ENCODE peak calls at places on chromosomes 2 and 18, in seven cellular contexts. Q is mammary epithelial cell, P is GM23338, G is A549, W is AG04449, T is body of pancreas, K is PC-9. V is an unnamed sample.

GRCh38 chr2:45992021-45992745 is 305.0 kb upstream of the EPAS1 start:
- DNase-seq in Q (peak), P (no peak), G (peak), W (peak), T (peak), K (peak), V (no peak)

GRCh38 chr2:214699236-214699635 is 110.2 kb downstream of the BARD1 start:
- DNase-seq in Q (peak), P (no peak), G (no peak), W (no peak), T (no peak), K (no peak), V (no peak)

GRCh38 chr2:109058215-109058614 is 69.2 kb upstream of the EDAR start:
- DNase-seq in Q (no peak), P (no peak), G (no peak), W (no peak), T (no peak), K (no peak), V (no peak)

GRCh38 chr2:129253461-129253812 is 726.0 kb upstream of the RAB6C start:
- DNase-seq in Q (no peak), P (peak), G (peak), W (no peak), T (peak), K (no peak), V (no peak)

GRCh38 chr18:64474751-64475150 is 325.9 kb upstream of the LINC00305 start:
- DNase-seq in Q (no peak), P (no peak), G (no peak), W (no peak), T (no peak), K (no peak), V (no peak)

GRCh38 chr18:394997-395383 is 105.5 kb downstream of the COLEC12 start:
- DNase-seq in Q (no peak), P (no peak), G (no peak), W (peak), T (peak), K (no peak), V (no peak)

GRCh38 chr18:47983055-47983454 is 52.6 kb upstream of the SMAD2 start:
- DNase-seq in Q (no peak), P (no peak), G (no peak), W (no peak), T (no peak), K (no peak), V (no peak)

GRCh38 chr18:60987963-60988362 is 345.3 kb upstream of the CDH20 start:
- DNase-seq in Q (peak), P (no peak), G (no peak), W (no peak), T (no peak), K (no peak), V (no peak)

GRCh38 chr2:60526623-60527022 is 26.8 kb downstream of the BCL11A start:
- DNase-seq in Q (no peak), P (no peak), G (no peak), W (no peak), T (no peak), K (no peak), V (no peak)

GRCh38 chr2:100262555-100263320 is 59.6 kb downstream of the LONRF2 start:
- DNase-seq in Q (peak), P (peak), G (peak), W (no peak), T (peak), K (peak), V (no peak)

GRCh38 chr2:241672243-241673188 is 14.1 kb downstream of the DTYMK start:
- DNase-seq in Q (peak), P (no peak), G (no peak), W (no peak), T (no peak), K (no peak), V (no peak)

GRCh38 chr18:22332590-22332989 is 85.1 kb downstream of the CTAGE1 start:
- DNase-seq in Q (peak), P (peak), G (peak), W (no peak), T (no peak), K (no peak), V (no peak)

GRCh38 chr2:161165266-161165665 is 5.0 kb downstream of the TANK start:
- DNase-seq in Q (peak), P (no peak), G (no peak), W (peak), T (no peak), K (no peak), V (no peak)

GRCh38 chr2:217054791-217055190 is 194.9 kb upstream of the TNP1 start:
- DNase-seq in Q (no peak), P (no peak), G (no peak), W (no peak), T (no peak), K (no peak), V (no peak)

GRCh38 chr2:102809291-102810189 is 47.7 kb downstream of the TMEM182 start:
- DNase-seq in Q (no peak), P (no peak), G (no peak), W (no peak), T (no peak), K (no peak), V (no peak)

GRCh38 chr2:27057184-27057583 is 5.7 kb downstream of the AGBL5 start:
- DNase-seq in Q (no peak), P (no peak), G (no peak), W (no peak), T (no peak), K (no peak), V (no peak)

GRCh38 chr2:37586663-37587409 is 84.6 kb downstream of the CDC42EP3 start:
- DNase-seq in Q (no peak), P (peak), G (peak), W (no peak), T (no peak), K (no peak), V (no peak)

GRCh38 chr2:195498176-195498575 is 158.8 kb upstream of the SLC39A10 start:
- DNase-seq in Q (peak), P (peak), G (peak), W (no peak), T (peak), K (no peak), V (peak)

GRCh38 chr2:46720592-46721185 is 194.9 kb downstream of the MCFD2 start:
- DNase-seq in Q (peak), P (no peak), G (no peak), W (no peak), T (no peak), K (no peak), V (no peak)

GRCh38 chr2:24768013-24768412 is 25.2 kb downstream of the PTRHD1 start:
- DNase-seq in Q (no peak), P (no peak), G (no peak), W (no peak), T (no peak), K (no peak), V (no peak)

GRCh38 chr2:26914963-26915310 is 55.5 kb upstream of the MAPRE3 start:
- DNase-seq in Q (no peak), P (no peak), G (no peak), W (no peak), T (no peak), K (no peak), V (no peak)

GRCh38 chr2:208464205-208464604 is 57.6 kb downstream of the PTH2R start:
- DNase-seq in Q (no peak), P (no peak), G (no peak), W (no peak), T (no peak), K (no peak), V (no peak)

GRCh38 chr2:196066794-196067382 is 1.7 kb downstream of the DNAH7 start:
- DNase-seq in Q (no peak), P (peak), G (peak), W (no peak), T (no peak), K (no peak), V (no peak)

GRCh38 chr2:231425811-231426703 is 30.5 kb downstream of the B3GNT7 start:
- DNase-seq in Q (peak), P (peak), G (no peak), W (no peak), T (no peak), K (peak), V (no peak)

GRCh38 chr2:33365264-33365663 is 111.2 kb upstream of the RASGRP3 start:
- DNase-seq in Q (no peak), P (no peak), G (no peak), W (no peak), T (no peak), K (no peak), V (no peak)

GRCh38 chr2:62119313-62119969 is 76.5 kb upstream of the B3GNT2 start:
- DNase-seq in Q (no peak), P (no peak), G (no peak), W (no peak), T (no peak), K (no peak), V (no peak)

GRCh38 chr2:28392297-28393114 is at the start of gene FOSL2:
- DNase-seq in Q (peak), P (peak), G (peak), W (peak), T (peak), K (peak), V (peak)

GRCh38 chr2:28393115-28393836 is 618 bp downstream of the FOSL2 start:
- DNase-seq in Q (peak), P (peak), G (peak), W (no peak), T (peak), K (peak), V (no peak)

GRCh38 chr2:28390857-28391563 is 1.6 kb upstream of the FOSL2 start:
- DNase-seq in Q (peak), P (peak), G (peak), W (peak), T (peak), K (peak), V (no peak)

GRCh38 chr2:28390241-28390856 is 2.3 kb upstream of the FOSL2 start:
- DNase-seq in Q (peak), P (peak), G (peak), W (peak), T (peak), K (peak), V (no peak)

DNA sequence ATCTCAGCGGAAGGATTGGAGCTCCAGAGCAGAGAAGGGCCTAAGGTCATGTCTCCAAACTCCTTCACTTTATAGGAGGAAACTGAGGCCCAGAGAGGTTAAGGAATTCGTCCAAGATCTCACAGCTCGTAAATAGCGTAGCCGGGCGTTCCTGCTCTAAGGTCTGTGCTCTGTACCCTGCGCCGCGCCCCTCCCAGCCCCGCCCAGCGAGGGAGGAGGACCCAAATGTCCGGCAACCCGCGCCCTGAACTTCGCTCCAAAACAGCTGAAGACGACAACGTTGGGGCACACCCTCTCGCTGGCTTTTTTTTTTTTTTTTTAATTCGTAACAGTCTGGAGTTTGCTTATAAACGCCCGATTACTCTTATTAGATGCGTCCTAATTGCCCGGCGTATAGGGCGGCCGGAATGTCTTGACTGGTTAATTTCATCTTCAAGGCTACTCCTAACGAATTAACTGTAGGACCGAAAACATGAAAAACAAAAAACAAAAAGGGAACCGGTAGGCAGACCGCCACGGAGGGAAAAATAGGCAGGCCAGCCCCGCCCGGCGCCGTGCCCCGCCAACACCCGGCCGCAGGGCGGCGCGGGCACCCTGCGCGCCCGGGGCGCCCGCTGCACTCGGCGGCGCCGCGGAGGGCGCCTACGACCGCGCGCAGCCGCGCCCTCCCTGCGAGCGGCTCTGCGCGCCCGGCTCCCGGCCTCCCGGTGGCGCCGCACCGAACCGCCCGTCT is 928 bp upstream of the FOSL2 start:
- DNase-seq in Q (peak), P (peak), G (peak), W (no peak), T (peak), K (peak), V (no peak)
- TF ChIP-seq CTCF in Q (peak), P (no peak), G (peak), W (no peak), T (peak), K (no peak), V (peak)

GRCh38 chr2:233871432-233871831 is 3.2 kb upstream of the MSL3B start:
- DNase-seq in Q (no peak), P (no peak), G (no peak), W (no peak), T (no peak), K (no peak), V (no peak)

GRCh38 chr2:233866479-233866878 is 1.7 kb downstream of the MSL3B start:
- DNase-seq in Q (no peak), P (no peak), G (no peak), W (no peak), T (no peak), K (no peak), V (no peak)

GRCh38 chr2:233862261-233862768 is 5.9 kb downstream of the MSL3B start:
- DNase-seq in Q (no peak), P (peak), G (no peak), W (no peak), T (no peak), K (no peak), V (no peak)

GRCh38 chr2:233865838-233866237 is 2.3 kb downstream of the MSL3B start:
- DNase-seq in Q (no peak), P (peak), G (no peak), W (no peak), T (no peak), K (no peak), V (no peak)

DNA sequence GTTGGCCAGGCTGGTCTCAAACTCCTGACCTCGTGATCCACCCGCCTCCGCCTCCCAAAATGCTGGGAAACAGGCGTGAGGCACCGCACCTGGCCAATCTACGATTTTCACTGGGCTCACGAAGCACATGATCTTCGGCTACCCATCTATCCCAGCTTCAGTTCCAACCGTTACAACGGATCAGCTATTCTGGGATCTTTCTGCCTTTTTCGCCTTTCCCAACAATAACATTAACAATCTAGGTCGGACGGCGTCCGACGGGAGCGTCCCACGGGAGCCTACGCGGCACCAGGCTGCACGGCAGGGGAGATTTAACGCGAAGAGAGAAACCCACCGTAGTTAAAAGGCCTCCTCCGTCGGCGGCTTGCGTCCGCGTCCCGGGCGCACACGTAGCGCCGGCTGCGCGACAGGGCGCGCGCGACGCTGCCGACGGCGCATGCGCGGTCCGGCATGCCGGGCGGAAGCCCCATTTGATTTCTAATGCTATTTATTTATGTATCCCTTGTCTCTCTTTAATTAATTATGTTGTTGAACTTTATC is at the start of gene MSL3B:
- DNase-seq in Q (peak), P (peak), G (peak), W (no peak), T (peak), K (peak), V (no peak)
- H3K4me3 ChIP-seq in Q (peak), P (peak), G (peak), W (peak), T (peak), K (peak), V (peak)

DNA sequence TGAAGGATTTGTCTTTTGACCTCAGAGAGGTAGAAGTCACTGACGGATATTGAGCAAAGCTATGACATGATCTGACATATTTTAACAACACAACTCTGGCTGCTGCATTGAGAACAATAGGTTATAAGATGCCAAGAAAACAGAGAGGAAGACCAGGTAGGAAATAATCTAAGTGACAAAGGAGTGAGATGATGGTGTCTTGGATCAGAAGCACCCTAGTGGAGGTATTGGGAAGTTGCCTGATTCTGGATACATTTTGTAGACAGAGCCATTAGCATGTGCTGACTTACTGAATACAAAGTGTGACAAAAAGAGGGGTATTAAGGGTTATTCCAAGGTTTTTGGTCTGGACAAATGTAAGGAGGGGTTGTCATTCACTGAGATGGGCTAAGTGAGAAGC is 1438.1 kb downstream of the DPP10 start:
- DNase-seq in Q (no peak), P (peak), G (no peak), W (no peak), T (no peak), K (no peak), V (no peak)
- TF ChIP-seq CTCF in Q (no peak), P (peak), G (no peak), W (no peak), T (no peak), K (peak), V (peak)

DNA sequence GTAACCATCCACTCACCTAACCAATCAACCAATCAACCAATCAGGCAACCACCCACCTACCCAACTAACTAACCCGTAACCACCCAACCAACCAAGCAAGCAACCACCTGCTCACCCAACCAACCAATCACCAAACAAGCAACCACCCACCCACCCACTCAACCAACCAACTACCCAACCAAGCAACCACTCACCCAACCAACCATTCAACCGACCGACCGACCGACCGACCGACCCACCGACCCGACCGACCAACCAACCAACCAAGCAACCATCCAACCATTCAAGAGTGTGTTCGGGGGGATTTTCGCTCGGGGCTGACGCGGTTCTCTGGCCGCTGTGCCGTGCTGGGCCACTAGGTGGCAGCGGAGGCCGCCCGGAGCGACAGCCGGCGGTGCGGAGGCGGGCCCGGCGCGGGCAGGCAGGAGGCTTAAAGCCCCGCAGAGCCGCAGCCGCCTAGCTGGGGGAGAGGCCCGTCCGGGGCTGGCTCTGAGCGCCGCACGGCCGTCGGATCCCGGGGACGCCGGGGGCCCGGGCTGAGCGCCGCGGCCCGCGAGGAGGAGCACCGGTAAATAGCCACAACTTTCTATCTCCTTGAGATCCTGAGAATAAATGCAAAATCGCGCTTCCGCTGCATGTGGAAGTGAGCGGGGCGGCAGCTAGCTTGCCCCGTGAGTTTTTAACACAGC is at the start of gene MC5R:
- DNase-seq in Q (peak), P (peak), G (peak), W (no peak), T (peak), K (peak), V (no peak)
- H3K4me3 ChIP-seq in Q (peak), P (peak), G (peak), W (peak), T (no peak), K (no peak), V (peak)